ENCODE peak calls at places on chromosomes 12 and 14, in six cellular contexts. U, V, X, O, C and A are unnamed samples.

GRCh38 chr12:120453977-120454376 is 7.7 kb downstream of the GATC start:
- DNase-seq in O (peak; percentile 51), X (peak; percentile 26), C (no peak), U (peak; percentile 19), V (no peak), A (no peak)

GRCh38 chr14:46646796-46647195 is 4.8 kb downstream of the RPL10L start:
- DNase-seq in U (no peak), V (no peak), C (no peak), X (no peak), O (no peak), A (no peak)

GRCh38 chr12:52331039-52331438 is 9.8 kb upstream of the KRT83 start:
- DNase-seq in O (no peak), X (no peak), V (no peak), U (no peak), C (no peak), A (no peak)

GRCh38 chr14:89027097-89027740 is 202.8 kb downstream of the TTC8 start:
- DNase-seq in O (no peak), X (peak; percentile 56), V (peak; percentile 60), U (peak; percentile 35), C (no peak), A (no peak)

GRCh38 chr14:21724115-21724973 is 50.7 kb upstream of the OR4E1 start:
- DNase-seq in C (no peak), V (no peak), O (no peak), X (no peak), U (no peak), A (no peak)

GRCh38 chr12:15520083-15520482 is 197.8 kb downstream of the PTPRO start:
- DNase-seq in O (no peak), U (no peak), V (no peak), C (no peak), X (no peak), A (no peak)

GRCh38 chr12:62758216-62758615 is 176.7 kb downstream of the PPM1H start:
- DNase-seq in C (no peak), U (peak; percentile 92), X (no peak), O (no peak), V (no peak), A (peak; percentile 56)

GRCh38 chr12:68137278-68137930 is 22.1 kb downstream of the IFNG start:
- DNase-seq in U (no peak), X (no peak), V (no peak), C (no peak), O (no peak), A (no peak)

GRCh38 chr14:53209370-53209769 is 56.2 kb upstream of the DDHD1 start:
- DNase-seq in O (no peak), V (no peak), C (no peak), U (peak; percentile 78), X (no peak), A (no peak)

GRCh38 chr12:67759829-67760228 is 111.3 kb downstream of the DYRK2 start:
- DNase-seq in X (no peak), U (no peak), V (no peak), C (no peak), O (no peak), A (no peak)

GRCh38 chr12:39958377-39958776 is 147.5 kb downstream of the SLC2A13 start:
- DNase-seq in X (no peak), O (no peak), C (no peak), U (no peak), V (no peak), A (no peak)

GRCh38 chr12:87660987-87661769 is 368.0 kb downstream of the C12orf50 start:
- DNase-seq in V (no peak), X (no peak), O (peak; percentile 69), U (peak; percentile 2), C (no peak), A (no peak)

GRCh38 chr14:68137704-68138619 is 318.4 kb downstream of the RAD51B start:
- DNase-seq in X (no peak), C (peak; percentile 90), U (peak; percentile 83), V (no peak), O (peak; percentile 100), A (peak; percentile 87)

GRCh38 chr12:131572626-131573025 is 138.3 kb upstream of the SFSWAP start:
- DNase-seq in U (no peak), O (no peak), X (no peak), C (no peak), V (no peak), A (no peak)

GRCh38 chr12:14853966-14854365 is 10.6 kb upstream of the ART4 start:
- DNase-seq in O (no peak), U (no peak), C (no peak), V (no peak), X (no peak), A (no peak)

GRCh38 chr12:67434653-67435375 is 165.7 kb downstream of the CAND1 start:
- DNase-seq in X (no peak), C (no peak), V (no peak), O (peak; percentile 88), U (peak; percentile 96), A (peak; percentile 91)

GRCh38 chr14:64800000-64800399 is 79.7 kb downstream of the SPTB start:
- DNase-seq in U (peak; percentile 20), V (no peak), C (no peak), O (peak; percentile 46), X (no peak), A (no peak)

GRCh38 chr12:10701226-10701681 is 21.9 kb downstream of the YBX3 start:
- DNase-seq in X (no peak), O (no peak), U (no peak), V (no peak), C (no peak), A (no peak)

GRCh38 chr12:95790025-95790911 is at the start of gene NTN4:
- DNase-seq in C (no peak), X (peak; percentile 15), U (no peak), O (no peak), V (peak; percentile 57), A (no peak)

DNA sequence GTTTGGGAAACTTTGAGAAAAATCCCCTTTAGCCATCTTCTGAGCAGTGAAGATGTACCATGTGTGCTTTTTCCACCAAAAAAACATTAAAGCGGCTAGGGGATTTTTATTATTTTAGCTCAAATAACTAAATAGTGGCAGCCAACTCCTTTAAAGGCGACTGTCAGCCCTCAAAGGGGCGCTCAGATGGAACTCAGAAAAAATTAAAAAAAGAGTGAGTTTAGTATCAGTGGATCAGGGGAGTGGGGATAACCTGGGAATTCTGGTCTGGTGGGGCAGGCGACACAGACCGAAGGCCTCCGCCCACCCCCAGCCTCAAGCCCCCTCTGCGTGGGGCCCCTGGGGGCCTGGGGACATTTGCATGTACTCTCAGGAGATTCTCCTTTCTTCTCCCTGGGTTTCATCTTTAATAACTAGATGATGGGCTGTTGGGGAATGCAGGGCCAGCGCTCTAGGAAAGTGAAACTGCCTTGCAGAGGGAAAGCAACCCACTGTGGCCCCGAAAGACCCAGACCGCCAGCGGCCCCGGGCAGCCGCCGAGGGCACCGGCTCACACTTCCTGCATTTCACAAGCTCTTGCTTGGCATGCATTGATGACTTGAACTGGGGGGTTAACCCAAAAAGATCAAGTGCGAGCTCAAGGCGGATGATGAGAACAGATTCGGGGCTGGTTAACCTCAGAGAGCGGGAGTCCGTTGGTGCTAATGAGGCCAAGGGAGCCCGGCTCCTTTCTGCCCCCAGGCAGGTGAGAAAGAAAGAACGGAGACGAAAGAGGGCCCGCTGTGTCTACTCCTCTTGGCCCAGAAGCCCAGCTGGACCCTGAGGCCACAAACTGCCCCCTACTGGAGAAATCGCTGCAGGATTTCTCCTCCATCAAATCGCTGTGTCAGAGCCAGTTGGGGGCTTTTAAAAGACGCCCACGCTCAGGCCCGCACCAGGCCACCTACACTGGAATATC is 7.3 kb upstream of the BATF start:
- DNase-seq in V (no peak), X (peak; percentile 33), U (peak; percentile 41), C (no peak), O (no peak), A (peak; percentile 16)
- H3K4me3 ChIP-seq in V (peak overlapping the region; percentile 38), X (peak overlapping the region; percentile 45), U (peak overlapping the region; percentile 40), C (no peak overlapping the region), O (no peak overlapping the region), A (peak overlapping the region; percentile 32)

DNA sequence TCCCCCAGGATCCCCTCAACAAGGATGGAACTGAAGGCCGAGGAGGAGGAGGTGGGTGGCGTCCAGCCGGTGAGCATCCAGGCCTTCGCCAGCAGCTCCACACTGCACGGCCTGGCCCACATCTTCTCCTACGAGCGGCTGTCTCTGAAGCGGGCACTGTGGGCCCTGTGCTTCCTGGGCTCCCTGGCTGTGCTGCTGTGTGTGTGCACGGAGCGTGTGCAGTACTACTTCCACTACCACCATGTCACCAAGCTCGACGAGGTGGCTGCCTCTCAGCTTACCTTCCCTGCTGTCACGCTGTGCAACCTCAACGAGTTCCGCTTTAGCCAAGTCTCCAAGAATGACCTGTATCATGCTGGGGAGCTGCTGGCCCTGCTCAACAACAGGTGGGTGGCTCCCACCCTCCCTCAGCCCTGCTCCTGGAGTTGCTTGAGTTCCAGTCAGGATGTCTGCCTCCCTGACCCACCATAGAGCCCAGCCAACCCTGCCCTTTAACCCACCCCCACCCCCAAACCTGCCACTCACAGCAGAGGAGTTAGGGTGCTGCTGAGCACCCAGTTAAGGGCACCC is 1.4 kb downstream of the ASIC1 start:
- DNase-seq in C (no peak), U (no peak), X (peak; percentile 20), V (no peak), O (no peak), A (no peak)
- H3K4me3 ChIP-seq in C (no peak overlapping the region), U (no peak overlapping the region), X (no peak overlapping the region), V (no peak overlapping the region), O (no peak overlapping the region), A (no peak overlapping the region)

GRCh38 chr14:103611215-103611614 is 17.8 kb upstream of the KLC1 start:
- DNase-seq in C (no peak), U (no peak), O (no peak), V (no peak), X (no peak), A (no peak)

GRCh38 chr14:103607822-103608221 is 21.2 kb upstream of the KLC1 start:
- DNase-seq in U (no peak), C (no peak), X (no peak), V (no peak), O (no peak), A (no peak)

GRCh38 chr14:103604620-103605019 is 24.4 kb upstream of the KLC1 start:
- DNase-seq in V (no peak), O (no peak), X (no peak), U (no peak), C (no peak), A (no peak)

DNA sequence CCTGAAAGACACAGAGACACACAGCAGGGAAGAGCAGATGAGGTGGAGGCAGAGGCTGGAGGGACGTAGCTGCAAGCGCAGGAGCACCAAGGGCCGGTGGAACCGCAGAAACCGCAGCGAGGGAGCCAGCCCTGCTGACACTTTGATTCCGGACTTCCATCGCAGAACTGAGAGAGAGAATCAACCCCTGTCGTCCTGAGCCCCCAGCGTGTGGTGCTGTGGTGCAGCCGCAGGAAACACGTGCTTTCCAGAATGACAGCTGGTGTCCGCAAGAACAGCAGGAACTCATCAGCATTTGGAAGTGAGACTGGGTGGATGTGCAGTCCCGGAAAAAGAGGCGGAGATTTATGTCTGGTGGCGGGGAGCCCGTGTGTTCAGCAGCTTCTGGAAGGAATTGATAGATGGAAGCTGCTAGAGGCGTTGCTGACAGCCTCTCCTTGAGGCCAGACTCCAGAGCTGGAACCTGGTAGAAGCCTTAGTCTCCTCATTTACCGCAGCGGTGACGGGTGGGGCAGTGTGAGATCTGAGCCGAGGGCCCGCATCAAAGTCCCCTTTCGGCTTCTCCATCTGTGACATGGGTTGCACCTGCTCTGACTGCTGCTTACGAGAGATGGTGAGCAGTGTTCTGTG is 21.9 kb upstream of the KLC1 start:
- DNase-seq in U (peak; percentile 96), O (peak; percentile 10), C (no peak), X (peak; percentile 60), V (no peak), A (peak; percentile 78)
- H3K4me3 ChIP-seq in U (no peak overlapping the region), O (no peak overlapping the region), C (peak overlapping the region; percentile 0), X (peak overlapping the region; percentile 36), V (peak overlapping the region; percentile 9), A (peak overlapping the region; percentile 21)

GRCh38 chr12:44558340-44559100 is 317.6 kb downstream of the NELL2 start:
- DNase-seq in X (no peak), U (no peak), C (no peak), V (no peak), O (no peak), A (no peak)
- H3K4me3 ChIP-seq in X (no peak overlapping the region), U (no peak overlapping the region), C (no peak overlapping the region), V (no peak overlapping the region), O (no peak overlapping the region), A (no peak overlapping the region)